ENCODE peak calls at places on chromosomes 13 and 19, in four cellular contexts. T, K, X and E are unnamed samples.

GRCh38 chr13:42048625-42049453 is at the start of gene DGKH:
- DNase-seq in K (peak; percentile 51), T (peak; percentile 86), X (peak; percentile 39), E (peak; percentile 33)

GRCh38 chr19:6103217-6103644 is 7.1 kb downstream of the RFX2 start:
- DNase-seq in T (no peak), K (no peak), X (no peak), E (no peak)

GRCh38 chr19:6362024-6362344 is 653 bp downstream of the CLPP start:
- DNase-seq in X (no peak), T (no peak), K (no peak), E (no peak)

GRCh38 chr19:39971380-39971841 is 446 bp downstream of the PSMC4 start:
- DNase-seq in X (no peak), K (no peak), T (no peak), E (no peak)

GRCh38 chr19:47679251-47679900 is 33.8 kb upstream of the EHD2 start:
- DNase-seq in X (no peak), T (no peak), K (no peak), E (no peak)

GRCh38 chr13:101942038-101942437 is 459.8 kb downstream of the FGF14 start:
- DNase-seq in T (no peak), K (peak; percentile 8), X (no peak), E (no peak)

GRCh38 chr19:5288347-5288739 is 52.3 kb downstream of the PTPRS start:
- DNase-seq in T (no peak), K (no peak), X (no peak), E (no peak)

GRCh38 chr13:89967701-89968100 is 1379.8 kb upstream of the MIR17HG start:
- DNase-seq in K (no peak), T (no peak), X (no peak), E (no peak)

GRCh38 chr13:26343816-26344215 is 89.9 kb downstream of the CDK8 start:
- DNase-seq in K (no peak), T (no peak), X (no peak), E (no peak)

GRCh38 chr19:18205180-18205915 is 1.5 kb upstream of the RAB3A start:
- DNase-seq in X (peak; percentile 29), T (peak; percentile 90), K (peak; percentile 60), E (no peak)

GRCh38 chr19:54606891-54607781 is 13.7 kb downstream of the LILRA1 start:
- DNase-seq in T (no peak), X (no peak), K (no peak), E (no peak)

GRCh38 chr13:110261166-110262081 is 45.5 kb downstream of the COL4A1 start:
- DNase-seq in X (no peak), T (no peak), K (no peak), E (no peak)